ENCODE peak calls at places on chromosomes 7 and 10, in five cellular contexts. Y is keratinocyte, K is endodermal cell, R is fibroblast of mammary gland, L is cardiac muscle cell. W is an unnamed sample.

GRCh38 chr7:101159696-101160674 is 5.4 kb downstream of the VGF start:
- DNase-seq in Y (no peak), K (peak), R (peak), L (no peak), W (no peak)

GRCh38 chr7:33905389-33906032 is at the start of gene BMPER:
- DNase-seq in Y (no peak), K (peak), R (peak), L (peak), W (no peak)

GRCh38 chr7:82740246-82740848 is 296.8 kb upstream of the CACNA2D1 start:
- DNase-seq in Y (no peak), K (peak), R (peak), L (peak), W (no peak)

GRCh38 chr7:138257459-138258193 is 181.4 kb downstream of the AKR1D1 start:
- DNase-seq in Y (no peak), K (no peak), R (no peak), L (peak), W (no peak)

GRCh38 chr7:155462163-155462735 is 4.3 kb downstream of the EN2 start:
- DNase-seq in Y (no peak), K (peak), R (no peak), L (no peak), W (no peak)

GRCh38 chr7:89623018-89623672 is 531.1 kb upstream of the STEAP1 start:
- DNase-seq in Y (no peak), K (peak), R (peak), L (peak), W (peak)

GRCh38 chr10:84499846-84500245 is 171.5 kb downstream of the CCSER2 start:
- DNase-seq in Y (no peak), K (peak), R (no peak), L (peak), W (no peak)

GRCh38 chr7:117269895-117270294 is 53.0 kb downstream of the WNT2 start:
- DNase-seq in Y (no peak), K (no peak), R (peak), L (no peak), W (peak)

GRCh38 chr7:140021603-140022002 is 41.1 kb downstream of the PARP12 start:
- DNase-seq in Y (no peak), K (no peak), R (no peak), L (no peak), W (no peak)

GRCh38 chr7:111086532-111086931 is 4.4 kb upstream of the LRRN3 start:
- DNase-seq in Y (no peak), K (no peak), R (no peak), L (no peak), W (no peak)

GRCh38 chr7:36391436-36392198 is 2.0 kb downstream of the ANLN start:
- DNase-seq in Y (no peak), K (no peak), R (no peak), L (no peak), W (no peak)

GRCh38 chr7:131459256-131459655 is 97.2 kb downstream of the PODXL start:
- DNase-seq in Y (no peak), K (no peak), R (no peak), L (peak), W (no peak)

GRCh38 chr7:64541438-64542359 is 21.2 kb downstream of the ZNF680 start:
- DNase-seq in Y (no peak), K (no peak), R (peak), L (peak), W (peak)

GRCh38 chr7:95376632-95377380 is 19.4 kb downstream of the PON3 start:
- DNase-seq in Y (no peak), K (peak), R (no peak), L (no peak), W (no peak)

GRCh38 chr10:23081156-23081833 is 14.1 kb upstream of the MSRB2 start:
- DNase-seq in Y (no peak), K (no peak), R (peak), L (no peak), W (no peak)

GRCh38 chr10:16787361-16787791 is 29.8 kb downstream of the RSU1 start:
- DNase-seq in Y (no peak), K (no peak), R (no peak), L (no peak), W (no peak)

GRCh38 chr7:151537818-151538561 is 18.3 kb upstream of the RHEB start:
- DNase-seq in Y (no peak), K (no peak), R (peak), L (peak), W (no peak)

GRCh38 chr10:73910764-73911552 is at the start of gene PLAU:
- DNase-seq in Y (no peak), K (peak), R (no peak), L (peak), W (no peak)

GRCh38 chr7:112427984-112428383 is 22.3 kb upstream of the IFRD1 start:
- DNase-seq in Y (no peak), K (no peak), R (no peak), L (no peak), W (no peak)

GRCh38 chr7:36473454-36474282 is 84.0 kb downstream of the ANLN start:
- DNase-seq in Y (peak), K (peak), R (peak), L (peak), W (no peak)

GRCh38 chr10:79069325-79070090 is 742 bp downstream of the ZMIZ1 start:
- DNase-seq in Y (no peak), K (peak), R (no peak), L (peak), W (no peak)

GRCh38 chr7:22156205-22156604 is 200.7 kb downstream of the RAPGEF5 start:
- DNase-seq in Y (peak), K (no peak), R (peak), L (no peak), W (peak)

GRCh38 chr10:117892681-117893220 is 154.0 kb downstream of the RAB11FIP2 start:
- DNase-seq in Y (no peak), K (no peak), R (no peak), L (no peak), W (no peak)

GRCh38 chr10:4656576-4657194 is 169.3 kb upstream of the AKR1E2 start:
- DNase-seq in Y (no peak), K (peak), R (peak), L (peak), W (no peak)

GRCh38 chr10:131698986-131699385 is 201.8 kb upstream of the PPP2R2D start:
- DNase-seq in Y (no peak), K (peak), R (no peak), L (no peak), W (no peak)

GRCh38 chr10:73399054-73399453 is 14.8 kb downstream of the ANXA7 start:
- DNase-seq in Y (no peak), K (no peak), R (no peak), L (no peak), W (no peak)

GRCh38 chr7:158726277-158726807 is 21.7 kb upstream of the NCAPG2 start:
- DNase-seq in Y (no peak), K (no peak), R (no peak), L (no peak), W (no peak)

GRCh38 chr10:78863121-78863520 is 205.6 kb upstream of the ZMIZ1 start:
- DNase-seq in Y (no peak), K (no peak), R (no peak), L (no peak), W (no peak)

GRCh38 chr7:142882338-142882678 is 3.2 kb downstream of the TRPV6 start:
- DNase-seq in Y (no peak), K (peak), R (no peak), L (no peak), W (no peak)

GRCh38 chr10:77049896-77050295 is 587.7 kb downstream of the KCNMA1 start:
- DNase-seq in Y (no peak), K (no peak), R (no peak), L (no peak), W (no peak)

GRCh38 chr10:103979530-103979929 is 12.6 kb downstream of the SLK start:
- DNase-seq in Y (no peak), K (no peak), R (no peak), L (no peak), W (no peak)

GRCh38 chr7:22759721-22760120 is 32.7 kb downstream of the IL6 start:
- DNase-seq in Y (no peak), K (no peak), R (no peak), L (no peak), W (no peak)

GRCh38 chr7:87411186-87411585 is 64.3 kb downstream of the ABCB4 start:
- DNase-seq in Y (no peak), K (no peak), R (no peak), L (no peak), W (no peak)

GRCh38 chr10:77531441-77532001 is 106.1 kb downstream of the KCNMA1 start:
- DNase-seq in Y (peak), K (no peak), R (peak), L (no peak), W (peak)

GRCh38 chr10:75402486-75403143 is 1.1 kb upstream of the ZNF503 start:
- DNase-seq in Y (no peak), K (peak), R (no peak), L (peak), W (peak)

GRCh38 chr7:159143780-159144755 is 599 bp downstream of the VIPR2 start:
- DNase-seq in Y (no peak), K (peak), R (no peak), L (peak), W (no peak)

GRCh38 chr10:117684673-117685211 is 142.2 kb downstream of the EMX2 start:
- DNase-seq in Y (no peak), K (peak), R (peak), L (no peak), W (no peak)

GRCh38 chr10:108673756-108674155 is 1249.6 kb downstream of the XPNPEP1 start:
- DNase-seq in Y (no peak), K (no peak), R (no peak), L (no peak), W (no peak)

DNA sequence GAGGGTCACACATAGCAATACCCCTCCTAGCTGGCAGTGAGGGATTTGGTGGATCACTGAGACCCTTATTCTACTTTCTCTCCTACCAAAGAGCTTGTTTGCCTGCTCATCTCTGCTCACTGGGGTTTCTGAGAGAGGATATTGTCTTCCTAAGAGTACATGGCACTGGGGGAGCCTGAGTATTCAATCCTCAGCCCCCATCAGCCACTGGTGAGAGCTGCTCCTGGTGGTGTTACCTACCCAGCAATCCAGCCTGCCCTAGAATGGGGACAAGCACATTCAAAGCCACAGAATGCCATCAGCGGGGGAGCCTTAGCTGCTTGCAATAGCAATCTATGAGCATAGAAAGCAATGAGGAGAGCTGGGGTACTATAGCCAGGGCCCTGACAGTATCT is 281.1 kb downstream of the WDR11 start:
- DNase-seq in Y (no peak), K (no peak), R (no peak), L (no peak), W (no peak)
- TF ChIP-seq CTCF in Y (no peak), K (no peak), R (no peak), L (no peak), W (no peak)

GRCh38 chr7:27223941-27224590 is 18.5 kb upstream of the EVX1 start:
- DNase-seq in Y (no peak), K (no peak), R (no peak), L (no peak), W (no peak)

GRCh38 chr7:27219821-27220220 is 19.9 kb upstream of the HOXA13 start:
- DNase-seq in Y (no peak), K (no peak), R (no peak), L (no peak), W (no peak)

GRCh38 chr7:27221201-27221797 is 21.3 kb upstream of the EVX1 start:
- DNase-seq in Y (no peak), K (no peak), R (no peak), L (no peak), W (no peak)

GRCh38 chr7:27217951-27218350 is 18.1 kb upstream of the HOXA13 start:
- DNase-seq in Y (no peak), K (no peak), R (no peak), L (no peak), W (no peak)

GRCh38 chr7:27220440-27220955 is 20.6 kb upstream of the HOXA13 start:
- DNase-seq in Y (no peak), K (peak), R (no peak), L (no peak), W (no peak)
- H3K4me3 ChIP-seq in Y (no peak), K (no peak), R (no peak), L (no peak), W (no peak)

GRCh38 chr10:86344281-86344680 is 22.3 kb downstream of the GRID1 start:
- DNase-seq in Y (no peak), K (no peak), R (no peak), L (no peak), W (no peak)

GRCh38 chr10:86345296-86346168 is 21.1 kb downstream of the GRID1 start:
- DNase-seq in Y (peak), K (peak), R (no peak), L (peak), W (peak)

GRCh38 chr10:86343761-86344160 is 22.8 kb downstream of the GRID1 start:
- DNase-seq in Y (no peak), K (no peak), R (no peak), L (no peak), W (no peak)

GRCh38 chr10:86346169-86346793 is 20.3 kb downstream of the GRID1 start:
- DNase-seq in Y (no peak), K (peak), R (no peak), L (no peak), W (no peak)

DNA sequence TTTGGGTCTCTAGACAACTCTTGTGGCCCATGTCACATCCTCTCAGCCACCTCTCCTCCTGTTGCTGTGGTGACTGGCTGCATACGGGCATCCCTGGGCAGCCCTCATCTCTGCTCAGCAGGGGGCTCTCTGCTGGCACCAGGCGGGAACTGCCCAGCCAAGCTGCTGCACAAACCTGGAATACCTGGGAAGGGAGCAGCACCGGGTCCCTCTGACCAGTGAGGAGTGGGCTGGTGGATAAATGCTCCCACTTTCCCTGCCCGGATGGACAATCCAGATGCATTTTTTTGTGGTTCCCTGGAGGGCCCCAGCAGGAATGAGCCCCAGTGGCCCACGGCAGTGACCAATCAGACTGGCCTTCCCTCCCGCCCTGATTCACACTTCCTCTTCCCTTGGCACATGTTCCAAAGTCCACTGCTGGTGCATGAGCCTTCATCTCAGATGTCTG is 21.9 kb downstream of the GRID1 start:
- DNase-seq in Y (no peak), K (no peak), R (no peak), L (no peak), W (no peak)
- TF ChIP-seq CTCF in Y (peak), K (no peak), R (no peak), L (no peak), W (no peak)

DNA sequence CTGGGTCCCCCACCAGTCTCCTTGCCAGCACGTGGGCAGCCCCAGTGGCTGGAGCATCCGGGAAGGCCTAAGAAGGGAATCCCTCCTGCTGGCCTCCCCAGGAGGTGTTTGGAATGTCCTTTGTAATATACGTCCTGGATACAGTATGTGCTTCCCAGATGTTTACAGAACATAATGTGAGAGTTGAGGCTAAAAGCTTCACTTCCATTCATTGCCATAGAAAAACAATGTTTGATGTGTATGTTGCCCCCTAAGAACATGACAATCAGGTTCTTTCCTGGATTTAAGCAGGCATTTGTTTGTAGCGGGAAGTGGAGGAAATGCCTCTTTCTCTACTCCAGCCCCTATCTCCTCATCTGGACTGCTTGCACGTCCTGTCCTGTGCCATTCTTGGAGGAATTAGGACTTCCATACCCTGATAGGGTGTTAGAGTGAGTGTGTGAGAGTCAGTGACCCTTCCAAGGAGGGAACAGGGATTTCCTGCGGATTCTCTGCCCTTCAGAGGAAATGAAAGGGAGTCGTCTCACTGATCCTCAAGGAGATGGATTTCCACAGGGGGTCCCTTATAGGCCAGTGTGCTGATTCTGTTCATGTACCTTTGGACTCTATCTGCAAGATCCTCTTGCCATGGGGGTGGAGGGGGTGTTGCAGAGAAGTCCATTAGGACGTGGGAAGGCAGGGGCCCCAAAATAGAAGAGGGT is 1.2 kb downstream of the IGFBP1 start:
- DNase-seq in Y (no peak), K (no peak), R (no peak), L (no peak), W (no peak)
- H3K4me3 ChIP-seq in Y (no peak), K (no peak), R (no peak), L (no peak), W (no peak)

DNA sequence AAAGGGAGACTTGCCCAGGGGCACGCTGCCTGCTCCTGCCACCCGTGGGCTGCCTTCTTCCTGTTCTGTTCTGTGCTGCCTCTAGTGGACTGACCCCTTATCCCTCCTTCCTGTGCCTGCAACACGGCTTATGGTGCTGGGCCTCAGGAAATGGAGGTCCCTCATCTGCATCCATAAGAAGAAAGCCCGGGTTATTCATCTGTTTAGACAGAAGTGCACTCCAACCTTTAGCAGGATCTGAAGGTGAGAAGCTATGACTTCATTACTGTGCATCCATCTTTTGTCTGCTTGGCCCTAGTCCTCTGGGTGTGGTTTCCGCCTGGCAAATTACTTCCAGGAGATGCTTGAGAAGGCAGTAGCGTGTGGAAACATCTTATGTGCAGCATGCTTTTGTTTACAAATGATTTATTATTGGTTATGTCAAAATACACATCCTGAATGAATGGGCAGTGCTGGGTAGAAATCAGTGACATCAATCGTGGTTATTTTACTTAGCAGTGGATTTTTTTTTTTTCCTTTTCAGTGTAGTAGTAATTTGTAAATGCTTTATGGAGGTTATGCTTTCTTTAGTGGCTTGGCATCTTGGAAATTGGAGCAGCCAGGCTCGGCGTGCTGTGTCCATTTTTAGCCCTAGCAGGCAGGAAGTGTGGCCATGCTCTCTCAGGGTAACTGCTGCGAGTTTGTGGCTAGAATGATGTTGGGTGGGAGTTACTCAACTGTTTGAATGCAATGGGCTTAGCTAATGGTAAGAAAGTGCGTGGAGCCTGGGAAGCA is 12.7 kb downstream of the PTPRE start:
- DNase-seq in Y (no peak), K (peak), R (peak), L (no peak), W (no peak)
- TF ChIP-seq CTCF in Y (peak), K (peak), R (peak), L (peak), W (no peak)

GRCh38 chr10:110494532-110494931 is 3.2 kb upstream of the DUSP5 start:
- DNase-seq in Y (no peak), K (no peak), R (peak), L (no peak), W (no peak)

GRCh38 chr10:110493832-110494426 is 3.8 kb upstream of the DUSP5 start:
- DNase-seq in Y (no peak), K (peak), R (peak), L (no peak), W (no peak)

GRCh38 chr10:110497438-110498086 is at the start of gene DUSP5:
- DNase-seq in Y (no peak), K (peak), R (peak), L (peak), W (peak)

GRCh38 chr10:110496553-110497437 is 912 bp upstream of the DUSP5 start:
- DNase-seq in Y (no peak), K (no peak), R (no peak), L (no peak), W (no peak)

GRCh38 chr10:110495731-110496552 is 1.8 kb upstream of the DUSP5 start:
- DNase-seq in Y (no peak), K (peak), R (peak), L (no peak), W (peak)
- H3K4me3 ChIP-seq in Y (peak), K (peak), R (peak), L (peak), W (peak)

DNA sequence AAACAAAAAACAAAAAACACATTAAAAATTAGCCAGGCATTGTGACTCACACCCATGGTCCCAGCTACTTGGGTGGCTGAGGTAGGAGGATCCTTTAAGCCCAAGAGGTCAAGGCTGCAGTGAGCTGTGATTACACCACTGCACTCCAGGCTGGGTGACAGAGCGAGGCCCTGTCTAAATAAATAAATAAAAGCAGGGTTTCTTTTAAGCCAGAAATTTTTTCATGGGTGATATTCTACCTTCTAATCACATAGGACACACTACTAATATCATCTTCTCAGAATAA is 14.2 kb upstream of the SVIL start:
- DNase-seq in Y (no peak), K (no peak), R (peak), L (no peak), W (no peak)
- TF ChIP-seq CTCF in Y (no peak), K (no peak), R (no peak), L (no peak), W (no peak)

W was measured in kidney epithelial cell.